ENCODE peak calls at places on chromosomes 5 and 9, in six cellular contexts. A, P, S, V, H and G are unnamed samples.

GRCh38 chr9:14433841-14434511 is 120.0 kb upstream of the NFIB start:
- DNase-seq in A (no peak), P (peak; percentile 39), S (peak; percentile 18), V (no peak), H (peak; percentile 74), G (no peak)

GRCh38 chr9:1047605-1048235 is 2.4 kb upstream of the DMRT2 start:
- DNase-seq in A (no peak), P (peak; percentile 3), S (no peak), V (no peak), H (no peak), G (no peak)

GRCh38 chr5:180135128-180135955 is 63.8 kb upstream of the RNF130 start:
- DNase-seq in A (peak; percentile 24), P (no peak), S (no peak), V (peak; percentile 53), H (no peak), G (peak; percentile 77)

GRCh38 chr5:38782185-38782584 is 63.6 kb upstream of the OSMR start:
- DNase-seq in A (no peak), P (no peak), S (no peak), V (no peak), H (no peak), G (no peak)

GRCh38 chr5:95281211-95281610 is 3.7 kb downstream of the MCTP1 start:
- DNase-seq in A (no peak), P (no peak), S (no peak), V (no peak), H (peak; percentile 7), G (no peak)

GRCh38 chr5:112049738-112050137 is 292.7 kb upstream of the NREP start:
- DNase-seq in A (no peak), P (no peak), S (no peak), V (no peak), H (peak; percentile 4), G (no peak)

GRCh38 chr5:136080483-136081180 is 51.8 kb downstream of the TGFBI start:
- DNase-seq in A (peak; percentile 48), P (no peak), S (peak; percentile 84), V (peak; percentile 94), H (peak; percentile 84), G (peak; percentile 95)

GRCh38 chr5:177496111-177497010 is 1.0 kb downstream of the PDLIM7 start:
- DNase-seq in A (peak; percentile 74), P (peak; percentile 54), S (peak; percentile 70), V (peak; percentile 97), H (peak; percentile 92), G (peak; percentile 88)

GRCh38 chr9:73583590-73583989 is 431.9 kb downstream of the ANXA1 start:
- DNase-seq in A (no peak), P (no peak), S (no peak), V (no peak), H (no peak), G (no peak)

GRCh38 chr9:131018621-131019020 is 9.6 kb downstream of the LAMC3 start:
- DNase-seq in A (no peak), P (no peak), S (no peak), V (no peak), H (no peak), G (peak; percentile 6)
- TF ChIP-seq CTCF in A (no peak), P (peak; percentile 39), S (no peak), V (no peak), H (peak; percentile 50), G (peak; percentile 3)

DNA sequence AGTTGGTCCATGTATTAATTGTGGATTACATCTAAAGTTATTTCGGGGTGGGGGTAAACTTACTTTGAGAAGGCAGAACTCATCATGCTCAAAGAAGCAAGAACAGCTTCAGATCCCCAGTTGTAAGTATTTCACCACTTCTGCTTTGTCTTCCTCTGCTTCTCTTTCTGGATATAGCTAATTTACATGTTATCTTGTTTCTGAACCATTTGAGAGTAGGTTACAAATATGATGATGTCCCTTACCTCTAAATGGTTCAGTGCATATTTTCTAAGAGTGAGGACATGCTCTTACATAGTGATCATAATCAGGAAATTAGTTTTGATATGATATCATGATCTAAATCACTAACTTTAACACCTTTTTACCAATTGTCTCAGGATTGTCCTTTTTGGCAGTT is 11.9 kb downstream of the TRIO start:
- DNase-seq in A (no peak), P (peak; percentile 40), S (no peak), V (no peak), H (no peak), G (no peak)
- TF ChIP-seq CTCF in A (no peak), P (no peak), S (no peak), V (no peak), H (no peak), G (no peak)

GRCh38 chr9:9246726-9247125 is 1366.1 kb downstream of the PTPRD start:
- DNase-seq in A (no peak), P (no peak), S (no peak), V (no peak), H (no peak), G (no peak)
- TF ChIP-seq CTCF in A (no peak), P (no peak), S (no peak), V (no peak), H (no peak), G (no peak)

DNA sequence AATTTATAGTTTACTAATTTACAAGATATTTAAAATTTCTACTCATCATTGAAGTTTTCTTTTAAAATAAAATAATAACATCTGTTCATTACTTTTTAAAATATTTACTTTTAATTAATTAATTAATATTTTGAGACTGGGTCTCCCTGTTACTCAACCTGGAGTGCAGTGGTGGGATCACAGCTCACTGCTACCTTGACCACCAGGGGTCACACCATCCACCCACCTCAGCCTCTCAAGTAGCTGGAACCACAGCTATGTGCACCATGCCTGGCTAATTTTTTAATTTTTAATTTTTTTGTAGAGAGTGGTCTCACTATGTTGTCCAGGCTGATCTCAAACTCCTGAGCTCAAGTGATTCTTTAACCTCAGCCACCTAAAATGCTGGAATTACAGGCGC is 1013.6 kb downstream of the CDH9 start:
- DNase-seq in A (no peak), P (no peak), S (no peak), V (no peak), H (no peak), G (no peak)
- TF ChIP-seq CTCF in A (no peak), P (no peak), S (no peak), V (no peak), H (no peak), G (no peak)

GRCh38 chr5:29218829-29219228 is 1974.7 kb upstream of the CDH6 start:
- DNase-seq in A (no peak), P (no peak), S (no peak), V (no peak), H (no peak), G (no peak)

GRCh38 chr5:29214821-29215220 is 1978.7 kb upstream of the CDH6 start:
- DNase-seq in A (no peak), P (no peak), S (no peak), V (no peak), H (no peak), G (no peak)

GRCh38 chr5:29213475-29213874 is 1980.0 kb upstream of the CDH6 start:
- DNase-seq in A (no peak), P (no peak), S (no peak), V (no peak), H (no peak), G (no peak)

DNA sequence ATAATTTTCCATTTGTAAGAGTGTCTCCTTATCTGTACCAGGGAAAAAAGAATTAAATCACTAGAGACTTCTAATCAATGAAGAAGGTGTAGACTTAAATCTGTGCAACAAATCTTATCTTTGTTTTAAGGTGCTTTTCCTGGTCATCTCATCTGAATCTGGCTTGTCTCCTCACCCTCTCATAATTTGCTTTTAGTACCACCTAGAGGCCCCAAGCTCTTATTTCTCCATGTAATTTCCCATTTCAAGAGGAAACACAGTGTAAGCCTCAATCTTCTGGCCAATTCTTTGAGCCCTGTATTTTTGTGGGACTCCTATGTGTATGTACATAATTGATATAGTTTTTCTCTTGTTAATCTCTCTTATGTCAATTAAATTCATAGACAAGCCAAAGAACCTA is 1975.3 kb upstream of the CDH6 start:
- DNase-seq in A (no peak), P (no peak), S (no peak), V (no peak), H (no peak), G (no peak)
- TF ChIP-seq CTCF in A (no peak), P (no peak), S (peak; percentile 13), V (no peak), H (no peak), G (no peak)